ENCODE peak calls at places on chromosome 12, in eight cellular contexts. Q, E, G, R, V, D, W and I are unnamed samples.

GRCh38 chr12:6141048-6141447 is 16.6 kb upstream of the VWF start:
- DNase-seq in W (no peak), G (no peak), R (no peak), V (peak), D (no peak), E (peak), Q (no peak), I (peak)

GRCh38 chr12:93199831-93200236 is 177.9 kb upstream of the NUDT4 start:
- DNase-seq in G (no peak), W (no peak), D (no peak), V (peak), R (no peak), E (no peak), Q (no peak), I (no peak)

GRCh38 chr12:28313631-28314030 is 123.4 kb downstream of the CCDC91 start:
- DNase-seq in V (peak), G (peak), E (peak), W (no peak), D (no peak), R (no peak), Q (no peak), I (no peak)

GRCh38 chr12:108989381-108989780 is 31.5 kb downstream of the SVOP start:
- DNase-seq in V (no peak), R (no peak), E (no peak), Q (no peak), D (no peak), G (no peak), W (no peak), I (no peak)

GRCh38 chr12:119412811-119413794 is 78.6 kb downstream of the CCDC60 start:
- DNase-seq in E (peak), V (peak), Q (peak), R (peak), G (peak), W (no peak), D (peak), I (no peak)

GRCh38 chr12:92396647-92397258 is 251.1 kb upstream of the BTG1 start:
- DNase-seq in W (no peak), E (no peak), G (peak), V (peak), D (no peak), Q (no peak), R (no peak), I (no peak)

GRCh38 chr12:118714051-118714460 is 267.3 kb upstream of the SRRM4 start:
- DNase-seq in D (no peak), R (no peak), G (no peak), Q (no peak), V (no peak), W (no peak), E (peak), I (no peak)

GRCh38 chr12:94149781-94150482 is 1.6 kb downstream of the PLXNC1 start:
- DNase-seq in G (no peak), V (peak), W (no peak), E (peak), R (peak), D (peak), Q (no peak), I (no peak)

GRCh38 chr12:14135996-14136395 is 154.6 kb upstream of the GRIN2B start:
- DNase-seq in E (no peak), Q (no peak), G (no peak), D (no peak), W (no peak), V (no peak), R (no peak), I (no peak)

GRCh38 chr12:22670762-22671161 is 45.8 kb downstream of the ETNK1 start:
- DNase-seq in Q (no peak), E (no peak), G (no peak), W (no peak), D (no peak), V (peak), R (no peak), I (no peak)

GRCh38 chr12:101127521-101128219 is 82.4 kb downstream of the SLC5A8 start:
- DNase-seq in G (no peak), W (no peak), E (no peak), D (no peak), Q (no peak), V (peak), R (no peak), I (no peak)

GRCh38 chr12:24821691-24822090 is 127.2 kb downstream of the BCAT1 start:
- DNase-seq in V (peak), Q (no peak), R (no peak), D (no peak), E (no peak), W (no peak), G (no peak), I (no peak)

GRCh38 chr12:124716208-124717141 is 147.2 kb downstream of the SCARB1 start:
- DNase-seq in V (no peak), G (no peak), E (no peak), R (no peak), D (no peak), W (no peak), Q (no peak), I (peak)
- TF ChIP-seq CTCF in V (no peak), G (no peak), E (no peak), R (no peak), D (no peak), W (no peak), Q (no peak), I (no peak)

GRCh38 chr12:132772551-132772950 is 10.9 kb upstream of the ANKLE2 start:
- DNase-seq in E (no peak), D (no peak), W (no peak), Q (no peak), V (no peak), G (no peak), R (no peak), I (no peak)
- TF ChIP-seq CTCF in E (no peak), D (no peak), W (no peak), Q (no peak), V (no peak), G (no peak), R (no peak), I (no peak)

GRCh38 chr12:107616941-107617340 is 68.7 kb upstream of the PWP1 start:
- DNase-seq in E (no peak), V (no peak), R (no peak), Q (no peak), G (no peak), W (no peak), D (no peak), I (no peak)
- TF ChIP-seq CTCF in E (no peak), V (no peak), R (no peak), Q (no peak), G (no peak), W (no peak), D (no peak), I (no peak)

DNA sequence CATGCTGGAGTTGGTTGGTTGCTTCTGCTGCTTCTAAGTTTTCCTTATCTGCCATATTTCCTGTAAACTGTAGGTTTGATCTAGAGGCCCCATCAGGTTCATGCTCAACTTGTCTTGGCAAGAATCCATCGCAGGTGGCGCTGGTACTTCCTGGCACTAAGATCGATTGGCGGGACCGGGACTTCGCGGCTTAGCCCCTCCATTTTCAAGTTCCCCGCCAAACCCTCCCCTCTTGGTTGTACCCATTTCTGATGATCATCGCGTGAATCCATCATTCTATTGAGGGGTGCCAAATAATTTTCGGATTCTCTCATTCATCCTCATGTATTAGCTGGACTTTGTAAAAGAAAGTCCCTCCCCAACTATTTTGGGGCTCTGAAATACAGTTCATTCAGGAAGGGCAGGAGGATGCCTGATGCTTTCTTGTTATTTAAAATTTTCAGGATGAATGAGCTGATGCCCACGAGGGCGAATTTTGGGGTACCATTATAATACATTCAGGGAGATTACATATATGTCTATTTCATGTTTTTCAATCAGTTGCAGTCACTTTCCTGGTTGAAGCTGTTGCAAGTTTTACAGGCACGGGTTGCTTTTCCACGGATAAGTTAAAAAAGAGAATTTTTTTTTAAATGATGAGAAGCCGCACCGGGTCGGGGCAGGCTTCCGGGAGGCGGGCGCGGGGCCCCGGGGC is 424 bp upstream of the BRI3BP start:
- DNase-seq in V (peak), W (peak), Q (peak), D (no peak), E (no peak), R (no peak), G (peak), I (no peak)
- TF ChIP-seq CTCF in V (peak), W (peak), Q (no peak), D (no peak), E (no peak), R (no peak), G (peak), I (peak)

GRCh38 chr12:51726931-51727330 is 121.6 kb downstream of the FIGNL2 start:
- DNase-seq in V (no peak), R (no peak), Q (no peak), W (no peak), G (no peak), E (no peak), D (no peak), I (no peak)

GRCh38 chr12:51717325-51717925 is 126.4 kb downstream of the SCN8A start:
- DNase-seq in D (no peak), Q (no peak), W (no peak), G (no peak), V (no peak), R (no peak), E (no peak), I (no peak)

GRCh38 chr12:51722387-51722786 is 126.1 kb downstream of the FIGNL2 start:
- DNase-seq in D (no peak), G (no peak), W (no peak), E (no peak), V (no peak), R (no peak), Q (no peak), I (no peak)

DNA sequence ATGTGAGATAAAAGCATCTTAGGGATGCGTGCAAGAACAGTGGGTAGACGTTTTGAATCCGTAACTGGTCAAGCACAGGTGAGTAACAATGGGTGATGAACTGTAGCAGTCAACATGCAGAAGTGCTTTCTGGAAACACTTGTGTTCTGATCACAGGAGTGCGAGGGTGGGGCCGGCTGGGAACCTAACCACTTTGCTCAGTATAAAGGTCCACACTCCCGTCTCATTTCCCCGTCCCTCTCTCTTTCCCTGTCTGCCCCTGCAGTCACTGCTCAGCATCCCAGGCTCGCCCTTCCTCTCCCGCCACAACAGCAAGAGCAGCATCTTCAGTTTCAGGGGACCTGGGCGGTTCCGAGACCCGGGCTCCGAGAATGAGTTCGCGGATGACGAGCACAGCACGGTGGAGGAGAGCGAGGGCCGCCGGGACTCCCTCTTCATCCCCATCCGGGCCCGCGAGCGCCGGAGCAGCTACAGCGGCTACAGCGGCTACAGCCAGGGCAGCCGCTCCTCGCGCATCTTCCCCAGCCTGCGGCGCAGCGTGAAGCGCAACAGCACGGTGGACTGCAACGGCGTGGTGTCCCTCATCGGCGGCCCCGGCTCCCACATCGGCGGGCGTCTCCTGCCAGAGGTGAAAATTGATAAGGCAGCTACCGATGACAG is 127.1 kb downstream of the FIGNL2 start:
- DNase-seq in R (no peak), W (peak), G (no peak), Q (no peak), E (peak), V (peak), D (peak), I (peak)
- TF ChIP-seq CTCF in R (no peak), W (no peak), G (no peak), Q (no peak), E (peak), V (no peak), D (no peak), I (no peak)